ENCODE peak calls at places on chromosomes 12 and 14, in ten cellular contexts. I is effector memory CD4-positive, alpha-beta T cell; F is uterus; H is GM12878; O is ascending aorta; B is transverse colon; D is heart right ventricle; N is GM23338; W is endodermal cell; U is CD8-positive, alpha-beta memory T cell. L is an unnamed sample.

GRCh38 chr14:60722836-60723217 is 1.3 kb downstream of the SIX4 start:
- DNase-seq in I (no peak), F (no peak), H (no peak), O (no peak), B (peak; percentile 7), D (peak; percentile 13), N (peak; percentile 77), W (no peak), U (no peak), L (no peak)

GRCh38 chr12:108193922-108194321 is 64.8 kb downstream of the WSCD2 start:
- DNase-seq in I (no peak), F (peak; percentile 31), H (no peak), O (no peak), B (no peak), D (no peak), N (peak; percentile 74), W (peak; percentile 83), U (no peak), L (no peak)

GRCh38 chr14:23299558-23299957 is 3.1 kb downstream of the PPP1R3E start:
- DNase-seq in I (no peak), F (no peak), H (no peak), O (no peak), B (no peak), D (no peak), N (no peak), W (no peak), U (no peak), L (no peak)

GRCh38 chr12:117507547-117507946 is 146.1 kb upstream of the NOS1 start:
- DNase-seq in I (no peak), F (no peak), H (no peak), O (no peak), B (no peak), D (no peak), N (no peak), W (peak; percentile 60), U (no peak), L (no peak)

GRCh38 chr14:77184396-77185092 is 2.9 kb downstream of the TMEM63C start:
- DNase-seq in I (no peak), F (no peak), H (no peak), O (no peak), B (peak; percentile 77), D (no peak), N (no peak), W (peak; percentile 68), U (no peak), L (no peak)

GRCh38 chr14:54766276-54767138 is 136.1 kb downstream of the GCH1 start:
- DNase-seq in I (no peak), F (no peak), H (no peak), O (no peak), B (no peak), D (no peak), N (no peak), W (no peak), U (no peak), L (no peak)

GRCh38 chr12:110269622-110270124 is 11.4 kb upstream of the ATP2A2 start:
- DNase-seq in I (no peak), F (peak; percentile 56), H (no peak), O (no peak), B (no peak), D (no peak), N (peak; percentile 42), W (peak; percentile 81), U (no peak), L (no peak)

GRCh38 chr14:69615471-69616407 is 4.3 kb downstream of the SUSD6 start:
- DNase-seq in I (peak; percentile 13), F (peak; percentile 63), H (peak; percentile 97), O (no peak), B (peak; percentile 75), D (no peak), N (no peak), W (no peak), U (peak; percentile 15), L (no peak)

GRCh38 chr12:54749191-54749818 is 101.1 kb upstream of the DCD start:
- DNase-seq in I (peak; percentile 2), F (no peak), H (peak; percentile 5), O (no peak), B (no peak), D (no peak), N (peak; percentile 57), W (no peak), U (no peak), L (no peak)

GRCh38 chr14:35220920-35221319 is 71.3 kb upstream of the PSMA6 start:
- DNase-seq in I (no peak), F (no peak), H (no peak), O (no peak), B (no peak), D (no peak), N (no peak), W (no peak), U (no peak), L (no peak)

GRCh38 chr12:126353604-126354003 is 1288.4 kb downstream of the AACS start:
- DNase-seq in I (no peak), F (no peak), H (no peak), O (no peak), B (no peak), D (no peak), N (no peak), W (no peak), U (no peak), L (no peak)

GRCh38 chr14:61640158-61640833 is 55.0 kb upstream of the HIF1A start:
- DNase-seq in I (no peak), F (no peak), H (no peak), O (no peak), B (no peak), D (no peak), N (peak; percentile 18), W (no peak), U (no peak), L (no peak)

GRCh38 chr12:7303230-7303629 is 642 bp upstream of the ACSM4 start:
- DNase-seq in I (no peak), F (no peak), H (no peak), O (no peak), B (no peak), D (no peak), N (no peak), W (no peak), U (no peak), L (no peak)

GRCh38 chr14:42654707-42655106 is 1048.0 kb downstream of the LRFN5 start:
- DNase-seq in I (no peak), F (no peak), H (no peak), O (no peak), B (no peak), D (no peak), N (peak; percentile 57), W (no peak), U (no peak), L (no peak)

GRCh38 chr14:68511727-68512047 is 281.2 kb downstream of the ZFP36L1 start:
- DNase-seq in I (no peak), F (no peak), H (no peak), O (no peak), B (no peak), D (no peak), N (no peak), W (no peak), U (no peak), L (no peak)

GRCh38 chr14:68513838-68514610 is 278.8 kb downstream of the ZFP36L1 start:
- DNase-seq in I (no peak), F (no peak), H (peak; percentile 92), O (no peak), B (no peak), D (no peak), N (no peak), W (no peak), U (no peak), L (no peak)

GRCh38 chr14:68514611-68515194 is 278.2 kb downstream of the ZFP36L1 start:
- DNase-seq in I (no peak), F (no peak), H (no peak), O (no peak), B (no peak), D (no peak), N (no peak), W (peak; percentile 34), U (no peak), L (no peak)

GRCh38 chr14:68512088-68512487 is 280.8 kb downstream of the ZFP36L1 start:
- DNase-seq in I (no peak), F (peak; percentile 79), H (no peak), O (no peak), B (no peak), D (no peak), N (no peak), W (no peak), U (no peak), L (no peak)

GRCh38 chr14:68513137-68513536 is 279.7 kb downstream of the ZFP36L1 start:
- DNase-seq in I (no peak), F (no peak), H (no peak), O (no peak), B (no peak), D (no peak), N (no peak), W (no peak), U (no peak), L (no peak)
- H3K4me1 ChIP-seq in I (peaks cover 6% of the 10 kb centered on the region), F (peaks cover 34% of the 10 kb centered on the region), H (peaks cover 24% of the 10 kb centered on the region), O (peaks cover 38% of the 10 kb centered on the region), B (peaks cover 23% of the 10 kb centered on the region), D (peaks cover 22% of the 10 kb centered on the region), N (no peaks in the 10 kb centered on the region), W (no peaks in the 10 kb centered on the region), U (peaks cover 19% of the 10 kb centered on the region), L (peaks cover 96% of the 10 kb centered on the region)

DNA sequence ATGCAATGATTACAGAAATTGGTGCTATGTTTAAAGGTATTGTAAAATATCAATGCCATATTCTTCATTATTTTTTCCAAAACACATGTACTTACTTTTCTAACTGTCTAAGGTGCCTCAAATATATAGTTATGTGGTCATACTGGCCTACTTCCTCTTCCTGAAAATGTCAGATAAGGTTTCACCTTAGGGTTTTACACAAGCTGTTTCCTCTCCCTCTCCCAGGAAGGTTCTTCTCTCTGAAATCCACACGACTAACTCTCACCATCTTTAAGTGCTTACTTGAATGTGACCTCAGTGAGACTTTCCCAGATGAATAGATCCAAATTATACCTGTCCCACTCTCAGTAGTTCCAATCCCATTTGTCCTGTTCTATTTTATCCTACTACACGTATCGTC is 11.6 kb upstream of the CLEC4D start:
- DNase-seq in I (no peak), F (no peak), H (no peak), O (no peak), B (no peak), D (no peak), N (no peak), W (no peak), U (no peak), L (no peak)
- H3K4me1 ChIP-seq in I (no peaks in the 10 kb centered on the region), F (no peaks in the 10 kb centered on the region), H (no peaks in the 10 kb centered on the region), O (no peaks in the 10 kb centered on the region), B (no peaks in the 10 kb centered on the region), D (no peaks in the 10 kb centered on the region), N (peaks cover 3% of the 10 kb centered on the region), W (no peaks in the 10 kb centered on the region), U (no peaks in the 10 kb centered on the region), L (no peaks in the 10 kb centered on the region)

GRCh38 chr12:53465679-53466078 is 13.8 kb downstream of the PCBP2 start:
- DNase-seq in I (no peak), F (no peak), H (no peak), O (no peak), B (no peak), D (no peak), N (no peak), W (no peak), U (no peak), L (no peak)
- H3K4me1 ChIP-seq in I (no peaks in the 10 kb centered on the region), F (no peaks in the 10 kb centered on the region), H (peaks cover 4% of the 10 kb centered on the region), O (no peaks in the 10 kb centered on the region), B (no peaks in the 10 kb centered on the region), D (peaks cover 36% of the 10 kb centered on the region), N (peaks cover 11% of the 10 kb centered on the region), W (peaks cover 14% of the 10 kb centered on the region), U (peaks cover 23% of the 10 kb centered on the region), L (peaks cover 67% of the 10 kb centered on the region)

DNA sequence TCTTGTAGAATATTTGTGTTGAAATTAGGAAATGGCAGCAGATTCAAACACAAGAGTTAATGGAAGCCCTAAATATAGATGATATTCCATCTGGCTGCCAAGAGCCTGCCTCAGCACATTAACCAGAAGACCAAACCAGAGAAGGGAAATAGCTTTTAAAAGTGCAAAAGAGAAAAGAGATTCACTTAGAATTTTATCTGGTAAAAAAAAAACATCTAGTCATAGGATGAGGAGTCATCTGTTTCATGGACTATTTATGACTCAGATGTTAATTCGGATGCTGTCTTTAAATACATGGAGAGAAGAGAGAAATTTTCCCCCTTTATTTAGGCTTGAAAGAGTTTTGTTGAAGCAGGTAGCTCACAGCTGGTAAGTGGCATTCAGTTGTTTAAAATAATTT is 201.6 kb upstream of the NUDT4 start:
- DNase-seq in I (no peak), F (no peak), H (no peak), O (no peak), B (no peak), D (no peak), N (no peak), W (no peak), U (no peak), L (no peak)
- H3K4me1 ChIP-seq in I (no peaks in the 10 kb centered on the region), F (peaks cover 5% of the 10 kb centered on the region), H (peaks cover 15% of the 10 kb centered on the region), O (peaks cover 20% of the 10 kb centered on the region), B (peaks cover 13% of the 10 kb centered on the region), D (peaks cover 34% of the 10 kb centered on the region), N (peaks cover 3% of the 10 kb centered on the region), W (no peaks in the 10 kb centered on the region), U (no peaks in the 10 kb centered on the region), L (peaks cover 30% of the 10 kb centered on the region)